ENCODE peak calls at places on chromosome 6, in ten cellular contexts. Y is transverse colon, W is WERI-Rb-1, Q is psoas muscle, H is mucosa of descending colon, E is endodermal cell, X is PC-9, G is breast epithelium, N is epithelial cell of proximal tubule, T is heart right ventricle. D is an unnamed sample.

GRCh38 chr6:109454483-109455160 is 950 bp downstream of the MICAL1 start:
- DNase-seq in T (peak), H (peak), Q (no peak), X (no peak), G (peak), W (no peak), E (no peak), N (no peak), Y (peak), D (peak)

GRCh38 chr6:13453771-13454251 is 33.6 kb downstream of the GFOD1 start:
- DNase-seq in G (no peak), Y (no peak), N (peak), Q (no peak), X (peak), W (no peak), H (no peak), E (peak), T (no peak), D (no peak)

GRCh38 chr6:157459327-157459726 is 78.3 kb downstream of the ZDHHC14 start:
- DNase-seq in Q (no peak), X (no peak), W (no peak), E (no peak), T (no peak), G (no peak), H (no peak), N (no peak), Y (no peak), D (no peak)

GRCh38 chr6:170444811-170445211 is 108.3 kb downstream of the PSMB1 start:
- DNase-seq in H (no peak), Q (no peak), W (no peak), N (no peak), Y (no peak), G (no peak), T (no peak), E (peak), X (no peak), D (peak)

GRCh38 chr6:141848029-141848890 is 284.5 kb upstream of the GJE1 start:
- DNase-seq in G (no peak), E (no peak), W (no peak), N (peak), Q (no peak), X (no peak), H (peak), Y (peak), T (no peak), D (no peak)

GRCh38 chr6:10451828-10452509 is 37.1 kb upstream of the TFAP2A start:
- DNase-seq in E (peak), X (peak), N (peak), G (peak), Y (no peak), H (no peak), Q (no peak), T (no peak), W (no peak), D (no peak)

GRCh38 chr6:109455161-109455501 is 441 bp downstream of the MICAL1 start:
- DNase-seq in N (no peak), G (no peak), W (peak), Y (peak), H (peak), E (no peak), Q (no peak), T (no peak), X (no peak), D (no peak)

GRCh38 chr6:130159876-130160415 is 62.8 kb downstream of the SAMD3 start:
- DNase-seq in T (no peak), H (no peak), W (peak), E (no peak), Y (no peak), X (no peak), N (no peak), Q (no peak), G (no peak), D (no peak)

GRCh38 chr6:83185096-83185495 is 8.0 kb downstream of the PGM3 start:
- DNase-seq in Y (no peak), G (no peak), W (no peak), T (no peak), E (no peak), H (no peak), X (no peak), N (no peak), Q (no peak), D (no peak)

GRCh38 chr6:81561731-81562130 is 190.8 kb downstream of the TENT5A start:
- DNase-seq in H (no peak), Q (no peak), T (no peak), G (no peak), N (no peak), X (no peak), Y (no peak), E (no peak), W (no peak), D (no peak)

GRCh38 chr6:36314221-36315014 is 22.3 kb downstream of the BNIP5 start:
- DNase-seq in T (no peak), W (peak), G (no peak), E (peak), X (peak), Y (no peak), Q (no peak), H (no peak), N (no peak), D (no peak)

GRCh38 chr6:36216559-36216958 is 20.0 kb downstream of the BRPF3 start:
- DNase-seq in N (no peak), H (peak), E (no peak), G (no peak), Q (no peak), T (no peak), X (no peak), W (no peak), Y (peak), D (no peak)

GRCh38 chr6:99330159-99330558 is 19.3 kb downstream of the FAXC start:
- DNase-seq in W (peak), Y (peak), N (no peak), E (peak), T (peak), X (peak), Q (no peak), G (peak), H (peak), D (no peak)

GRCh38 chr6:169933839-169934698 is 182.6 kb downstream of the ERMARD start:
- DNase-seq in E (no peak), G (peak), X (no peak), Q (peak), N (no peak), W (no peak), Y (peak), T (peak), H (peak), D (no peak)

GRCh38 chr6:101397199-101397598 is 3.7 kb downstream of the GRIK2 start:
- DNase-seq in Q (no peak), H (no peak), X (no peak), E (no peak), G (no peak), Y (no peak), W (no peak), T (no peak), N (no peak), D (no peak)

GRCh38 chr6:42434237-42434636 is 17.5 kb downstream of the TRERF1 start:
- DNase-seq in W (no peak), G (no peak), E (no peak), X (no peak), T (no peak), Q (no peak), Y (no peak), H (no peak), N (no peak), D (no peak)

GRCh38 chr6:44699851-44700250 is 312.3 kb downstream of the CDC5L start:
- DNase-seq in E (no peak), W (no peak), N (no peak), G (no peak), H (no peak), Q (no peak), Y (no peak), T (no peak), X (no peak), D (no peak)

GRCh38 chr6:70150521-70150920 is 152.4 kb downstream of the COL9A1 start:
- DNase-seq in Q (no peak), H (no peak), W (peak), T (no peak), X (no peak), G (no peak), E (no peak), Y (no peak), N (no peak), D (no peak)
- TF ChIP-seq CTCF in Q (no peak), H (no peak), W (no peak), T (no peak), X (no peak), G (no peak), E (no peak), Y (no peak), N (no peak), D (no peak)

DNA sequence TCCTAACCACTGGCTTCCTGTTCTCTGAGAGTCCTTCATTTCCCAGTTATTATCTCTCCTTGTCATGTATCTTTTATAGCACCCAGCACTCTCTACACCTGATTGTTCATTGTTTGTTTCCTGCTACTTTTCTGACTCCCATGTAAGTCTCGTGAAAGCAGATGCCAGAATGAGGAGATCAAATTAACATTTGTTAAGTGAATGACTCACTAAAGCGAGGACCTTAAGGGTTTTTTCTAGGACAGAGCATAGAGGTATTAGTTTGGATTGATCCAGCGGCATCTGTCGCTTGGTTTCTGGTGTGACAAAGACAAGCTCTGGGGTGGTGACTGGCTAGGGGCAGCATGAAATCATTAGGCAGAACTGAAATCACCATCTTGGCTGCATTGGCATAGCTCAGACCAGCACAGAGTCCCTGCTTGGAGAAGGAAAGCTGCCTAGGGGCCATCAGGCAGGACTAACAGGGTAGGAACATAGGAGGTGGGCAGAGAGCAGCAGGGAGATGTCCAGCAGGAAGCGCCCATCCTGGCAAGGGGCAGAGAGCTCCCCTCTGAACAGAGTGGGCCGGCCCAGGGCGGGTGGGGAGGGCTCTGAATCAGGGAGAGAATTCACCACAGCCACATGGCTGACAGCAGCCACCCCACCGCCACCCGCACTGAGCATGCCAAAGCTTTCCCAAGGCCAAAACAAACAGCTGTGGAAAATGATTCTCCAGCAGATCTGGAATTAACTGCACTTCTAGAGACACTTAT is 97.1 kb upstream of the CEP85L start:
- DNase-seq in E (peak), G (no peak), H (no peak), Q (peak), Y (no peak), X (peak), T (peak), W (peak), N (no peak), D (peak)
- H3K4me3 ChIP-seq in E (no peak), G (peak), H (no peak), Q (peak), Y (no peak), X (no peak), T (no peak), W (peak), N (peak), D (peak)

GRCh38 chr6:17446713-17447112 is 53.3 kb downstream of the CAP2 start:
- DNase-seq in X (no peak), W (peak), H (no peak), E (peak), T (no peak), G (no peak), Q (no peak), N (no peak), Y (no peak), D (no peak)
- TF ChIP-seq CTCF in X (no peak), W (peak), H (no peak), E (peak), T (no peak), G (no peak), Q (no peak), N (peak), Y (no peak), D (no peak)

GRCh38 chr6:91678679-91679078 is 1091.8 kb upstream of the MAP3K7 start:
- DNase-seq in G (no peak), X (no peak), E (no peak), T (no peak), N (no peak), Q (no peak), H (no peak), Y (no peak), W (peak), D (no peak)
- H3K4me3 ChIP-seq in G (no peak), X (no peak), E (no peak), T (no peak), N (no peak), Q (no peak), H (no peak), Y (no peak), W (no peak), D (no peak)

GRCh38 chr6:103280417-103280816 is 1579.3 kb downstream of the HACE1 start:
- DNase-seq in Y (no peak), X (no peak), Q (no peak), E (no peak), G (no peak), W (no peak), H (no peak), N (no peak), T (no peak), D (no peak)

GRCh38 chr6:103284835-103285234 is 1574.9 kb downstream of the HACE1 start:
- DNase-seq in W (no peak), Y (no peak), T (no peak), X (no peak), H (no peak), Q (no peak), E (no peak), N (no peak), G (no peak), D (no peak)
- TF ChIP-seq CTCF in W (no peak), Y (no peak), T (no peak), X (no peak), H (no peak), Q (no peak), E (no peak), N (no peak), G (no peak), D (no peak)

DNA sequence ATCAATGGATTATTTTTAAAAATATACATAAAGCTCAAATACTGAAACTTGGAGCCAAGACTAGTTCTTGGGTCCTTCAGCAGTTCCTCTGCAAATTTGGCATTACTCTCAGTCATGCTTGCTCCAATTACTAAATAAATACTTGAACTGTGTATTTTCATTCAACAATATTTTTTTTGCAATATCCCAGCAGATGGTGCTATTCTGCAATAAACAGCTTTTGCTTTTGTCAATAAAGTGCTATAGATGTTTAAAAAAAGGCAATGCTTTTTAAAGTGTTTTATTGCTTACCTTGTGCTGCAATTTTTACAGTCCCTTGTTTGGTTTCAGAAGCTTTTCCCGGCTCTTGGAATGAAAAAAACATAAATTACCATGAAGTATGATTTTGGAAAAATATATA is 243.4 kb downstream of the TRDN start:
- DNase-seq in H (no peak), E (no peak), G (no peak), W (no peak), N (no peak), X (no peak), Y (no peak), T (no peak), Q (no peak), D (no peak)
- H3K4me3 ChIP-seq in H (no peak), E (no peak), G (no peak), W (no peak), N (no peak), X (no peak), Y (no peak), T (no peak), Q (no peak), D (no peak)

DNA sequence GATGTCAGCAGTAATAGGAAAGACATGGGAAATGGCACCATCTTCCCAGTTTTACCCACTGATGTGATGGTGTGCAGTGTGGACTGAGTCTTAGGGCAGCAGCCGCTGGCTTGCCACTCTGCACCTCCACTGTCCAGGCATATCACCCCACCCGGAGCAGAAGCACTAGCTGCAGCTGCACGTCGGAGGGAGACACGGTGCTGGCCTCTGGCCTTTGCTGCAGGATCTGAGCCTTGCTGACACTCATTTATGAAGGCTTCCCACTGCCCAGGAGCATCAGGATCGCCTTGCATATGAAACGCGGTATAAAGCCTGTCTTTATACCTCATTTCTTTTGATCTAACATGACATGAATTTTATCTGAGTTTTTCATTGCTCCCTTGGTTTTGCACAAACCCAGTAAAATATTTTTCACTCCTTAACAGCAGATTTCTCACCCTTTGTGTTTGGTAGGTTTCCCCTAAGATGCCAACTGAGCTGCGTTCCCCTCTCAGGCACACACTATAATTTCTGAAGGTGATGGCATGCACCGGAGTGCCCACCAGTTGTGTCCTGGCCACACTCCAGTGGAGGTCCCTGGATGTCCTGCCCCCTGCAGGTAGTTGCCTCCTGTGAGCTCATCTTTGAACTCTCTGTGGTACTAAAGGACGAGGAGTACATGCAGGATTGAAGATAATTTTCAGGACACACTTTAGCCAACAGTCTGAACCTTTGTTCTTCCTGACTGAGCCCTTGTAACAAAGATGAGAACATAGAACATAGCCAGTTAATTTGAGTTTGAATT is 8.9 kb upstream of the EXOC2 start:
- DNase-seq in Q (no peak), G (no peak), E (peak), X (no peak), W (no peak), Y (no peak), N (no peak), H (no peak), T (no peak), D (no peak)
- TF ChIP-seq CTCF in Q (no peak), G (no peak), E (peak), X (no peak), W (peak), Y (no peak), N (peak), H (no peak), T (no peak), D (no peak)

GRCh38 chr6:92427408-92427905 is 991.9 kb downstream of the EPHA7 start:
- DNase-seq in Q (no peak), G (no peak), E (no peak), Y (no peak), H (no peak), T (no peak), W (no peak), N (peak), X (no peak), D (no peak)
- H3K4me3 ChIP-seq in Q (no peak), G (no peak), E (no peak), Y (no peak), H (no peak), T (no peak), W (no peak), N (peak), X (no peak), D (no peak)

GRCh38 chr6:89037156-89037900 is 43.2 kb upstream of the PNRC1 start:
- DNase-seq in W (no peak), E (no peak), Q (peak), X (no peak), N (peak), T (no peak), H (no peak), G (no peak), Y (no peak), D (no peak)

GRCh38 chr6:89034586-89035251 is 45.8 kb upstream of the PNRC1 start:
- DNase-seq in G (peak), X (no peak), Q (no peak), H (peak), T (peak), Y (no peak), N (peak), E (no peak), W (no peak), D (no peak)

GRCh38 chr6:89028774-89029173 is 51.8 kb upstream of the PNRC1 start:
- DNase-seq in Y (no peak), W (no peak), Q (no peak), E (no peak), N (no peak), H (no peak), X (no peak), T (no peak), G (no peak), D (no peak)

GRCh38 chr6:89035252-89036106 is 45.1 kb upstream of the PNRC1 start:
- DNase-seq in H (peak), G (peak), N (peak), T (peak), Q (peak), Y (peak), W (no peak), E (no peak), X (no peak), D (peak)

DNA sequence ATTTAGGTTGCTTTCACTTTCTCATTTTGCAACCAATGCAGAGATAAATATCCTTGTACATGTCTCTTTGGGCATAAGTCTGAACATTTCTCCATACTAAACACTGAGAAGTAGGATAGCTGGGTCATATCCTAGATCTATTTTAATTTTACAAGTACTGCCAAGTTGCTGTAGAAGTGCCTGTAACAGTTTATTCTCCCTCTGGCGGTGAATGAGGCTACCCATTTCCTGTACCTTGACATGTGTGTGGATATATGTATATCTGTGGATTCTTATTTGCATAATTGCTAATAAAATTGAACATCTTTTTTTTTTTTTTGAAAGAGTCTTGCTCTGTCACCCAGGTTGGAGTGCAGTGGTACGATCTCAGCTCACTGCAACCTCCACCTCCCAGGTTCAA is 48.0 kb upstream of the PNRC1 start:
- DNase-seq in T (no peak), W (no peak), E (no peak), X (no peak), N (no peak), H (no peak), Y (no peak), Q (no peak), G (no peak), D (no peak)
- TF ChIP-seq CTCF in T (peak), W (no peak), E (no peak), X (no peak), N (no peak), H (no peak), Y (peak), Q (peak), G (no peak), D (no peak)

D was measured in dorsolateral prefrontal cortex.